ENCODE peak calls at places on chromosome 4, in nine cellular contexts. U, Y, K, X, L, I, E, A and O are unnamed samples. For H3K4me1 and H3K9me3, the result is how much of the 10 kb centered on the place peaks cover.

GRCh38 chr4:139599594-139600374 is 43.8 kb upstream of the SETD7 start:
- DNase-seq in U (no peak), L (no peak), K (no peak), I (no peak), X (peak), Y (peak), E (no peak), A (no peak), O (no peak)

GRCh38 chr4:147518846-147519767 is 38.2 kb downstream of the EDNRA start:
- DNase-seq in U (no peak), X (peak), K (peak), I (no peak), E (no peak), L (peak), A (peak), Y (peak), O (peak)

GRCh38 chr4:288891-289290 is 16.4 kb downstream of the ZNF732 start:
- DNase-seq in E (no peak), X (no peak), K (no peak), Y (no peak), U (no peak), A (no peak), L (no peak), I (no peak), O (no peak)

GRCh38 chr4:40629401-40630334 is at the start of gene RBM47:
- DNase-seq in A (peak), I (peak), E (peak), Y (peak), X (peak), L (peak), K (peak), U (peak), O (peak)

GRCh38 chr4:59818656-59819055 is 1381.5 kb upstream of the ADGRL3 start:
- DNase-seq in Y (peak), K (no peak), U (no peak), A (no peak), I (no peak), L (no peak), X (no peak), E (no peak), O (no peak)

GRCh38 chr4:132488555-132488954 is 660.5 kb upstream of the PCDH10 start:
- DNase-seq in E (no peak), A (no peak), L (no peak), X (no peak), I (no peak), U (no peak), Y (no peak), K (no peak), O (no peak)

GRCh38 chr4:112284166-112284565 is 1.5 kb downstream of the TIFA start:
- DNase-seq in Y (peak), X (peak), E (no peak), K (no peak), U (no peak), I (no peak), A (no peak), L (no peak), O (no peak)

GRCh38 chr4:124936427-124936826 is 223.9 kb upstream of the ANKRD50 start:
- DNase-seq in A (no peak), K (peak), L (peak), Y (no peak), X (peak), E (peak), U (no peak), I (no peak), O (peak)

GRCh38 chr4:41575207-41575606 is 37.2 kb downstream of the LIMCH1 start:
- DNase-seq in X (peak), I (no peak), K (no peak), L (no peak), E (no peak), U (no peak), A (no peak), Y (no peak), O (no peak)

GRCh38 chr4:55184600-55185523 is 59.5 kb upstream of the KDR start:
- DNase-seq in A (no peak), I (no peak), X (peak), L (no peak), K (no peak), E (no peak), Y (no peak), U (no peak), O (no peak)

GRCh38 chr4:70734168-70734954 is 12.6 kb downstream of the RUFY3 start:
- DNase-seq in K (no peak), Y (peak), A (no peak), E (no peak), I (no peak), L (no peak), X (peak), U (no peak), O (no peak)

GRCh38 chr4:139872274-139872673 is 206.7 kb downstream of the MGST2 start:
- DNase-seq in K (no peak), X (peak), I (no peak), A (no peak), E (no peak), U (no peak), L (no peak), Y (peak), O (no peak)

GRCh38 chr4:163484906-163485305 is 9.6 kb upstream of the TMA16 start:
- DNase-seq in L (no peak), X (peak), U (no peak), A (no peak), K (peak), Y (peak), I (no peak), E (peak), O (no peak)

GRCh38 chr4:78288327-78288726 is 231.2 kb downstream of the FRAS1 start:
- DNase-seq in A (no peak), I (no peak), L (no peak), X (peak), U (no peak), E (no peak), Y (no peak), K (no peak), O (no peak)

GRCh38 chr4:113335771-113336170 is 286.3 kb downstream of the ANK2 start:
- DNase-seq in A (no peak), X (no peak), E (no peak), Y (no peak), U (no peak), I (no peak), K (no peak), L (no peak), O (no peak)

GRCh38 chr4:8197521-8197920 is 1.6 kb upstream of the SH3TC1 start:
- DNase-seq in A (no peak), I (peak), K (no peak), Y (no peak), X (no peak), L (no peak), U (peak), E (peak), O (no peak)
- H3K4me1 ChIP-seq in A (under half), I (under half), K (under half), Y (half or more), X (under half), L (half or more), U (half or more), E (under half), O (under half)

GRCh38 chr4:187666634-187667033 is 328.9 kb upstream of the ZFP42 start:
- DNase-seq in X (peak), Y (no peak), K (no peak), L (no peak), U (no peak), E (no peak), I (no peak), A (no peak), O (no peak)

GRCh38 chr4:187664011-187664410 is 331.6 kb upstream of the ZFP42 start:
- DNase-seq in Y (no peak), U (no peak), L (no peak), I (no peak), E (no peak), A (no peak), K (no peak), X (no peak), O (no peak)

GRCh38 chr4:187667095-187667494 is 328.5 kb upstream of the ZFP42 start:
- DNase-seq in U (no peak), A (no peak), X (no peak), Y (no peak), L (no peak), E (no peak), I (no peak), K (no peak), O (no peak)

GRCh38 chr4:187663076-187663475 is 332.5 kb upstream of the ZFP42 start:
- DNase-seq in E (no peak), A (no peak), Y (no peak), L (no peak), U (no peak), X (no peak), K (no peak), I (no peak), O (no peak)

GRCh38 chr4:187668683-187669082 is 326.9 kb upstream of the ZFP42 start:
- DNase-seq in K (no peak), L (no peak), I (no peak), X (peak), E (no peak), Y (no peak), A (no peak), U (no peak), O (no peak)
- H3K27ac ChIP-seq in K (no peak), L (no peak), I (no peak), X (no peak), E (no peak), Y (no peak), A (no peak), U (no peak), O (no peak)

DNA sequence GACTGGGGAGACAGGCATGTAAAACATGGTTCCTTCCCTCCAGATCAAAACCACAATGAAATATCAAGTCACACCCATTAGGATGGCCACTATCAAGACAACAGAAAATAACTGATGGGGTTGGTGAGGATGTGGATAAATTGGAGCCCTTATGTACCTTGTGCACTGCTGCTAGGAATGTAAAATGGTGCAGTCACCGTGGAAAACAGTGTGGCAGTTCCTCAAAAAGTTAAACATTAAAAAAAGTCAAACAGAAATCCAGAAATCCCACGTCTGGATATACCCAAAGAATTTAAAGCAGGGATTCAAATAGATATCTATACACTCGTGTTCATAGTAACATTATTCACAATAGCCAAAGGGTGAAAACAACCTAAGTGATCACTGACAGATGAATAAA is 35.2 kb upstream of the MSX1 start:
- DNase-seq in A (no peak), E (no peak), I (no peak), L (no peak), Y (no peak), U (no peak), K (no peak), X (no peak), O (no peak)
- H3K9me3 ChIP-seq in A (under half), E (under half), I (under half), L (under half), Y (under half), U (under half), K (under half), X (under half), O (under half)

DNA sequence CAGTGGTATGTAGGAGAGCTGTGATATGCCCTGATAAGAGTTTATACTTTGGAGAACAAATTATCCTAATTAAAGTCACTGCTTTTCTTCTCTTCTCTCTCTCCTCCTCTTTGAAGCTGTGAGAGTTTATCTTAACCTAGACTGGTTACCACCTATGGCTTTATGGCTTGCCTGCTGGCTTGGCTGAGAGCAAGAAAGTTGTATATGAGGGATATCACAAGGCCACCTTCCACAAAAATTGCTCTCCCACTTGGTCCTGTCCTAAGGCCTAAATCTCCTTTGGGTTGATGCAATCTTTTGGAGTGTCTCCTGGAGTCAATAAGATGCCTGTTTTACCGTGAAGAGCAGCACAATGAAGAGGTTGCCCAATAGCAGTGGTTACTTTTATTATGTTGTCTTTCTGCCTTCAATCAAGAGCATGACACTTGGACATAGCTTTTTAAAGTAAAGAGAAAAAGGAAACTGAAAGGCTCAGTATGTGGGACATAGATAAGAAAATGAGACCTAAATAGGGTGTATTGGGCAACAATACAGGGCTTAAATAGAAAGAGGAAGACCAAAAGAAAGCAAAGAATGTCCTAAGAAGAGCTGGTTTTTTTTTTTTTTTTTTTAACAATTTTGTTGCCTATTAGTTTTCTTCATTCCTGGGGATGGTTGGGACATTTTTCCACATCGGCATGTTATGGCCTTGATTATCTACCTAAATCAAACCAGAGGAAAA is 9.2 kb downstream of the GUCY1A1 start:
- DNase-seq in I (no peak), X (no peak), L (no peak), E (no peak), A (no peak), K (no peak), Y (no peak), U (no peak), O (no peak)
- H3K4me1 ChIP-seq in I (under half), X (under half), L (under half), E (under half), A (under half), K (under half), Y (under half), U (half or more), O (under half)

GRCh38 chr4:101156619-101157310 is 190.6 kb downstream of the PPP3CA start:
- DNase-seq in E (no peak), U (no peak), A (no peak), L (no peak), K (no peak), I (no peak), Y (no peak), X (peak), O (no peak)
- H3K27ac ChIP-seq in E (no peak), U (no peak), A (no peak), L (no peak), K (no peak), I (no peak), Y (no peak), X (peak), O (no peak)

GRCh38 chr4:92253550-92253949 is 50.2 kb upstream of the GRID2 start:
- DNase-seq in X (no peak), E (no peak), A (no peak), L (no peak), K (no peak), I (no peak), U (no peak), Y (no peak), O (no peak)

GRCh38 chr4:92255920-92256244 is 47.9 kb upstream of the GRID2 start:
- DNase-seq in K (no peak), I (no peak), A (no peak), Y (no peak), X (no peak), U (no peak), L (no peak), E (no peak), O (no peak)

GRCh38 chr4:92252846-92253245 is 50.9 kb upstream of the GRID2 start:
- DNase-seq in Y (no peak), E (no peak), A (no peak), I (no peak), L (no peak), U (no peak), K (no peak), X (no peak), O (no peak)

GRCh38 chr4:92253986-92254671 is 49.6 kb upstream of the GRID2 start:
- DNase-seq in U (peak), Y (no peak), L (no peak), I (no peak), A (no peak), E (no peak), K (no peak), X (no peak), O (no peak)

GRCh38 chr4:92254767-92255442 is 48.9 kb upstream of the GRID2 start:
- DNase-seq in K (no peak), E (no peak), X (no peak), A (no peak), Y (no peak), U (peak), I (peak), L (no peak), O (no peak)
- H3K9me3 ChIP-seq in K (under half), E (under half), X (under half), A (under half), Y (under half), U (under half), I (under half), L (under half), O (under half)